ENCODE peak calls at places on chromosomes 6 and 20, in eight cellular contexts. F, U, O, V, P, M, L and Y are unnamed samples.

GRCh38 chr6:16105874-16106273 is 23.0 kb upstream of the MYLIP start:
- DNase-seq in F (no peak), U (no peak), O (no peak), V (no peak), P (no peak), M (no peak), L (no peak), Y (no peak)

GRCh38 chr6:152166897-152167296 is 359.4 kb downstream of the ESR1 start:
- DNase-seq in F (no peak), U (no peak), O (no peak), V (no peak), P (no peak), M (no peak), L (no peak), Y (no peak)

GRCh38 chr6:109265530-109265929 is 116.7 kb downstream of the CD164 start:
- DNase-seq in F (no peak), U (no peak), O (no peak), V (no peak), P (no peak), M (no peak), L (no peak), Y (no peak)

GRCh38 chr6:111204881-111205280 is 117.6 kb downstream of the SLC16A10 start:
- DNase-seq in F (no peak), U (no peak), O (no peak), V (no peak), P (no peak), M (no peak), L (no peak), Y (no peak)

GRCh38 chr6:6386010-6386409 is 65.5 kb upstream of the F13A1 start:
- DNase-seq in F (no peak), U (no peak), O (no peak), V (no peak), P (no peak), M (no peak), L (no peak), Y (no peak)

GRCh38 chr6:33028220-33028849 is 18.9 kb upstream of the HLA-DOA start:
- DNase-seq in F (no peak), U (no peak), O (no peak), V (no peak), P (no peak), M (no peak), L (no peak), Y (no peak)

GRCh38 chr6:7959453-7959852 is 48.9 kb upstream of the TXNDC5 start:
- DNase-seq in F (no peak), U (no peak), O (no peak), V (no peak), P (no peak), M (no peak), L (no peak), Y (no peak)

GRCh38 chr6:30942338-30943060 is 1.7 kb downstream of the MUCL3 start:
- DNase-seq in F (peak; percentile 90), U (no peak), O (peak; percentile 83), V (no peak), P (no peak), M (peak; percentile 25), L (peak; percentile 89), Y (peak; percentile 90)

GRCh38 chr6:153215242-153215641 is 84.2 kb upstream of the RGS17 start:
- DNase-seq in F (no peak), U (no peak), O (no peak), V (no peak), P (no peak), M (no peak), L (no peak), Y (no peak)

GRCh38 chr20:59571591-59572314 is 32.6 kb upstream of the PHACTR3 start:
- DNase-seq in F (peak; percentile 86), U (no peak), O (peak; percentile 75), V (peak; percentile 31), P (peak; percentile 67), M (peak; percentile 74), L (peak; percentile 20), Y (peak; percentile 45)

GRCh38 chr20:57095426-57095825 is 171.0 kb downstream of the BMP7 start:
- DNase-seq in F (no peak), U (no peak), O (no peak), V (no peak), P (no peak), M (no peak), L (no peak), Y (no peak)

GRCh38 chr20:5116875-5117274 is 2.9 kb downstream of the PCNA start:
- DNase-seq in F (no peak), U (no peak), O (no peak), V (no peak), P (no peak), M (no peak), L (no peak), Y (no peak)

GRCh38 chr6:6619415-6619814 is 30.9 kb downstream of the LY86 start:
- DNase-seq in F (no peak), U (no peak), O (no peak), V (no peak), P (no peak), M (no peak), L (no peak), Y (no peak)

GRCh38 chr6:73823046-73823735 is 127.2 kb downstream of the CD109 start:
- DNase-seq in F (no peak), U (no peak), O (no peak), V (no peak), P (no peak), M (no peak), L (no peak), Y (no peak)

GRCh38 chr20:63969851-63970713 is at the start of gene ZNF512B:
- DNase-seq in F (peak; percentile 94), U (peak; percentile 28), O (peak; percentile 79), V (peak; percentile 48), P (no peak), M (peak; percentile 81), L (no peak), Y (no peak)

GRCh38 chr6:14799928-14800327 is 445.9 kb upstream of the JARID2 start:
- DNase-seq in F (peak; percentile 61), U (no peak), O (peak; percentile 55), V (peak; percentile 8), P (peak; percentile 48), M (peak; percentile 37), L (no peak), Y (peak; percentile 75)

GRCh38 chr20:58748628-58749027 is 56.0 kb downstream of the NPEPL1 start:
- DNase-seq in F (no peak), U (no peak), O (no peak), V (no peak), P (no peak), M (no peak), L (no peak), Y (no peak)

GRCh38 chr6:6788394-6789020 is 200.0 kb downstream of the LY86 start:
- DNase-seq in F (no peak), U (no peak), O (no peak), V (no peak), P (no peak), M (peak; percentile 31), L (no peak), Y (no peak)

GRCh38 chr6:160034346-160034930 is 65.6 kb downstream of the IGF2R start:
- DNase-seq in F (no peak), U (no peak), O (no peak), V (no peak), P (no peak), M (no peak), L (no peak), Y (no peak)

GRCh38 chr6:53309059-53309896 is 39.5 kb downstream of the ELOVL5 start:
- DNase-seq in F (peak; percentile 64), U (no peak), O (no peak), V (no peak), P (no peak), M (no peak), L (no peak), Y (no peak)

GRCh38 chr6:15331143-15331542 is 85.3 kb downstream of the JARID2 start:
- DNase-seq in F (no peak), U (no peak), O (no peak), V (no peak), P (no peak), M (no peak), L (no peak), Y (no peak)

GRCh38 chr6:132322398-132322797 is 78.9 kb downstream of the MOXD1 start:
- DNase-seq in F (no peak), U (no peak), O (no peak), V (no peak), P (no peak), M (no peak), L (no peak), Y (no peak)

GRCh38 chr6:139161817-139162284 is 27.0 kb downstream of the HECA start:
- DNase-seq in F (no peak), U (peak; percentile 67), O (no peak), V (peak; percentile 69), P (no peak), M (peak; percentile 78), L (no peak), Y (no peak)

GRCh38 chr20:46172961-46173536 is 54.9 kb downstream of the CD40 start:
- DNase-seq in F (no peak), U (no peak), O (no peak), V (no peak), P (no peak), M (no peak), L (no peak), Y (no peak)

GRCh38 chr6:107030151-107030550 is 2.2 kb downstream of the MTRES1 start:
- DNase-seq in F (no peak), U (no peak), O (no peak), V (no peak), P (no peak), M (no peak), L (no peak), Y (no peak)

GRCh38 chr6:93584280-93584679 is 164.9 kb upstream of the EPHA7 start:
- DNase-seq in F (no peak), U (no peak), O (no peak), V (no peak), P (no peak), M (no peak), L (no peak), Y (no peak)

GRCh38 chr6:28543671-28544131 is 18.0 kb downstream of the GPX5 start:
- DNase-seq in F (no peak), U (no peak), O (no peak), V (peak; percentile 20), P (no peak), M (peak; percentile 51), L (no peak), Y (no peak)

GRCh38 chr6:35897486-35897885 is 23.4 kb downstream of the SRPK1 start:
- DNase-seq in F (no peak), U (no peak), O (no peak), V (no peak), P (no peak), M (no peak), L (no peak), Y (no peak)

GRCh38 chr6:97394160-97394748 is 111.2 kb upstream of the MMS22L start:
- DNase-seq in F (peak; percentile 57), U (no peak), O (peak; percentile 6), V (peak; percentile 50), P (no peak), M (peak; percentile 44), L (peak; percentile 41), Y (peak; percentile 54)

GRCh38 chr6:147874322-147874721 is 365.8 kb downstream of the SAMD5 start:
- DNase-seq in F (no peak), U (no peak), O (no peak), V (no peak), P (no peak), M (no peak), L (no peak), Y (no peak)